ENCODE peak calls at places on chromosomes 11 and 22, in nine cellular contexts. One of them, this sample, is unnamed.

GRCh38 chr11:119087747-119088241 is 3.1 kb downstream of the HMBS start:
- DNase-seq in keratinocyte: no peak
- DNase-seq in BJ: no peak
- DNase-seq in spleen: no peak
- DNase-seq in astrocyte of the spinal cord: no peak
- DNase-seq in brain microvascular endothelial cell: no peak
- DNase-seq in mammary epithelial cell: no peak
- DNase-seq in cardiac fibroblast: no peak
- DNase-seq in CD8-positive, alpha-beta T cell: no peak
- DNase-seq in this sample: no peak

GRCh38 chr11:103682318-103683184 is 353.9 kb upstream of the DDI1 start:
- DNase-seq in astrocyte of the spinal cord: peak; percentile 77
- DNase-seq in spleen: no peak
- DNase-seq in brain microvascular endothelial cell: peak; percentile 75
- DNase-seq in cardiac fibroblast: peak; percentile 87
- DNase-seq in BJ: no peak
- DNase-seq in CD8-positive, alpha-beta T cell: peak; percentile 60
- DNase-seq in mammary epithelial cell: peak; percentile 59
- DNase-seq in keratinocyte: peak; percentile 9
- DNase-seq in this sample: peak; percentile 70

GRCh38 chr22:35538801-35539321 is 1.8 kb upstream of the RASD2 start:
- DNase-seq in mammary epithelial cell: peak; percentile 25
- DNase-seq in brain microvascular endothelial cell: no peak
- DNase-seq in CD8-positive, alpha-beta T cell: no peak
- DNase-seq in BJ: no peak
- DNase-seq in astrocyte of the spinal cord: no peak
- DNase-seq in cardiac fibroblast: no peak
- DNase-seq in keratinocyte: no peak
- DNase-seq in spleen: no peak
- DNase-seq in this sample: no peak

GRCh38 chr11:104033134-104033533 is 3.3 kb upstream of the DDI1 start:
- DNase-seq in astrocyte of the spinal cord: peak; percentile 63
- DNase-seq in cardiac fibroblast: peak; percentile 67
- DNase-seq in CD8-positive, alpha-beta T cell: no peak
- DNase-seq in spleen: no peak
- DNase-seq in BJ: no peak
- DNase-seq in brain microvascular endothelial cell: peak; percentile 73
- DNase-seq in keratinocyte: no peak
- DNase-seq in mammary epithelial cell: peak; percentile 69
- DNase-seq in this sample: peak; percentile 70

GRCh38 chr11:67409261-67409666 is 5.4 kb downstream of the TBC1D10C start:
- DNase-seq in mammary epithelial cell: no peak
- DNase-seq in keratinocyte: no peak
- DNase-seq in astrocyte of the spinal cord: no peak
- DNase-seq in brain microvascular endothelial cell: no peak
- DNase-seq in spleen: peak; percentile 95
- DNase-seq in BJ: no peak
- DNase-seq in cardiac fibroblast: no peak
- DNase-seq in CD8-positive, alpha-beta T cell: peak; percentile 90
- DNase-seq in this sample: no peak

GRCh38 chr11:119709638-119710346 is 19.2 kb downstream of the NECTIN1 start:
- DNase-seq in BJ: peak; percentile 46
- DNase-seq in brain microvascular endothelial cell: peak; percentile 70
- DNase-seq in cardiac fibroblast: peak; percentile 48
- DNase-seq in astrocyte of the spinal cord: peak; percentile 79
- DNase-seq in mammary epithelial cell: no peak
- DNase-seq in spleen: peak; percentile 65
- DNase-seq in keratinocyte: no peak
- DNase-seq in CD8-positive, alpha-beta T cell: no peak
- DNase-seq in this sample: no peak

GRCh38 chr22:19109198-19110063 is 12.8 kb downstream of the DGCR2 start:
- DNase-seq in astrocyte of the spinal cord: peak; percentile 40
- DNase-seq in BJ: no peak
- DNase-seq in mammary epithelial cell: peak; percentile 88
- DNase-seq in brain microvascular endothelial cell: no peak
- DNase-seq in CD8-positive, alpha-beta T cell: peak; percentile 62
- DNase-seq in cardiac fibroblast: peak; percentile 81
- DNase-seq in keratinocyte: no peak
- DNase-seq in spleen: no peak
- DNase-seq in this sample: no peak

GRCh38 chr11:44247508-44247907 is 62.4 kb downstream of the ALX4 start:
- DNase-seq in brain microvascular endothelial cell: no peak
- DNase-seq in spleen: no peak
- DNase-seq in cardiac fibroblast: no peak
- DNase-seq in CD8-positive, alpha-beta T cell: no peak
- DNase-seq in mammary epithelial cell: no peak
- DNase-seq in astrocyte of the spinal cord: no peak
- DNase-seq in BJ: no peak
- DNase-seq in keratinocyte: no peak
- DNase-seq in this sample: no peak

GRCh38 chr22:44463151-44463550 is 34.9 kb downstream of the RTL6 start:
- DNase-seq in BJ: no peak
- DNase-seq in astrocyte of the spinal cord: no peak
- DNase-seq in brain microvascular endothelial cell: no peak
- DNase-seq in mammary epithelial cell: no peak
- DNase-seq in keratinocyte: no peak
- DNase-seq in cardiac fibroblast: no peak
- DNase-seq in CD8-positive, alpha-beta T cell: no peak
- DNase-seq in spleen: peak; percentile 34
- DNase-seq in this sample: no peak

GRCh38 chr11:10514210-10514609 is 26.8 kb downstream of the RNF141 start:
- DNase-seq in spleen: no peak
- DNase-seq in brain microvascular endothelial cell: no peak
- DNase-seq in CD8-positive, alpha-beta T cell: no peak
- DNase-seq in keratinocyte: no peak
- DNase-seq in mammary epithelial cell: no peak
- DNase-seq in BJ: no peak
- DNase-seq in cardiac fibroblast: peak; percentile 54
- DNase-seq in astrocyte of the spinal cord: peak; percentile 26
- DNase-seq in this sample: no peak

GRCh38 chr11:75499423-75500305 is 26.1 kb downstream of the GDPD5 start:
- DNase-seq in spleen: no peak
- DNase-seq in brain microvascular endothelial cell: peak; percentile 84
- DNase-seq in BJ: peak; percentile 98
- DNase-seq in cardiac fibroblast: peak; percentile 95
- DNase-seq in mammary epithelial cell: peak; percentile 73
- DNase-seq in astrocyte of the spinal cord: peak; percentile 92
- DNase-seq in CD8-positive, alpha-beta T cell: no peak
- DNase-seq in keratinocyte: no peak
- DNase-seq in this sample: no peak

GRCh38 chr22:24938741-24939341 is 7.7 kb downstream of the LHFPL7 start:
- DNase-seq in cardiac fibroblast: peak; percentile 66
- DNase-seq in keratinocyte: no peak
- DNase-seq in brain microvascular endothelial cell: no peak
- DNase-seq in astrocyte of the spinal cord: peak; percentile 32
- DNase-seq in CD8-positive, alpha-beta T cell: no peak
- DNase-seq in BJ: no peak
- DNase-seq in mammary epithelial cell: peak; percentile 48
- DNase-seq in spleen: no peak
- DNase-seq in this sample: no peak

GRCh38 chr11:44036811-44037657 is 10.7 kb upstream of the ACCSL start:
- DNase-seq in astrocyte of the spinal cord: peak; percentile 79
- DNase-seq in CD8-positive, alpha-beta T cell: no peak
- DNase-seq in cardiac fibroblast: peak; percentile 93
- DNase-seq in mammary epithelial cell: peak; percentile 51
- DNase-seq in brain microvascular endothelial cell: peak; percentile 90
- DNase-seq in spleen: peak; percentile 78
- DNase-seq in keratinocyte: peak; percentile 13
- DNase-seq in BJ: no peak
- DNase-seq in this sample: peak; percentile 35

DNA sequence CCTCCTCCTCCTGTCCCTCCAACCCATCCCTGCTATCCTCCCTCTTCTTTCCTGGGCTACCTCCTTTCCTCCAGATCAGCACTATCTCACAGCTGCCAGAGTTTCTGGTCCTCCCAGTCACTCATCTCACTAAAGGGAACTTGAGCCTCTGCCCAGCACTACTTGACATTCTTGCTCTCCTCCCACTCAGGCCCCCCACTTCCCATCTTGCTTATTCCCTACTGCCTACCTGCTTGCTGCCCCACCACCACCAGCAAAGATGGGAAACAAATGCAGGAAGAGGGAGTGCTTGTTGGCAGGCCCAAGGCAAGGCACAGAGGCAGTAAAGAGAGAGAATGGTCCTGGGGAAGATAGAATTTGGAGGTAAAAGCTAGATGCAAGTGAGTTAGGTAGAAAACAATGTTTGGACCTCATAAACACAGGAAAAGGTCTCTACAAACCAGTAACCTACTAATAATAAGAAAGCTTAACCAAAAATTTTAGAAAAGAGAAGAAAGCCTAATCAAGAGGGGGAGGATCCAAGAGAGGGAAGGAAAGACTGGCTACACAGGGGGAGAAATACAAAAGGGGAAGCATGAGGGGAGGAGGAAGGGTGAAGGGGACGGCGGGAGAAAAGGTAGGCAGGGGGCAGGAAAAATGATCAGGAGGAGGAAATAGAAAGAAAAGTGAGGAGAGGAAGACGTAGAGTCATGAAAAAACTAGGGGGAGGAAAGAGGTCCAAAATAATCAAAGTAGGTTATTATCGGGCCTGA is 63.6 kb downstream of the PAK1 start:
- DNase-seq in astrocyte of the spinal cord: no peak
- DNase-seq in keratinocyte: no peak
- DNase-seq in mammary epithelial cell: no peak
- DNase-seq in brain microvascular endothelial cell: no peak
- DNase-seq in CD8-positive, alpha-beta T cell: no peak
- DNase-seq in BJ: no peak
- DNase-seq in cardiac fibroblast: no peak
- DNase-seq in spleen: no peak
- DNase-seq in this sample: no peak
- H3K4me3 ChIP-seq in astrocyte of the spinal cord: peak overlapping the region; percentile 76
- H3K4me3 ChIP-seq in keratinocyte: peak overlapping the region; percentile 94
- H3K4me3 ChIP-seq in mammary epithelial cell: peak overlapping the region; percentile 21
- H3K4me3 ChIP-seq in brain microvascular endothelial cell: no peak overlapping the region
- H3K4me3 ChIP-seq in CD8-positive, alpha-beta T cell: no peak overlapping the region
- H3K4me3 ChIP-seq in BJ: no peak overlapping the region
- H3K4me3 ChIP-seq in cardiac fibroblast: no peak overlapping the region
- H3K4me3 ChIP-seq in spleen: no peak overlapping the region
- H3K4me3 ChIP-seq in this sample: no peak overlapping the region

GRCh38 chr11:69380451-69380901 is 86.5 kb downstream of the MYEOV start:
- DNase-seq in BJ: no peak
- DNase-seq in astrocyte of the spinal cord: no peak
- DNase-seq in spleen: peak; percentile 52
- DNase-seq in brain microvascular endothelial cell: no peak
- DNase-seq in CD8-positive, alpha-beta T cell: no peak
- DNase-seq in keratinocyte: no peak
- DNase-seq in cardiac fibroblast: no peak
- DNase-seq in mammary epithelial cell: no peak
- DNase-seq in this sample: no peak
- TF ChIP-seq CTCF in BJ: no peak
- TF ChIP-seq CTCF in astrocyte of the spinal cord: no peak
- TF ChIP-seq CTCF in spleen: no peak
- TF ChIP-seq CTCF in brain microvascular endothelial cell: no peak
- TF ChIP-seq CTCF in CD8-positive, alpha-beta T cell: no peak
- TF ChIP-seq CTCF in keratinocyte: no peak
- TF ChIP-seq CTCF in cardiac fibroblast: no peak
- TF ChIP-seq CTCF in mammary epithelial cell: no peak
- TF ChIP-seq CTCF in this sample: no peak

GRCh38 chr11:128507936-128508335 is 79.4 kb downstream of the ETS1 start:
- DNase-seq in BJ: no peak
- DNase-seq in brain microvascular endothelial cell: no peak
- DNase-seq in CD8-positive, alpha-beta T cell: no peak
- DNase-seq in astrocyte of the spinal cord: no peak
- DNase-seq in cardiac fibroblast: no peak
- DNase-seq in spleen: no peak
- DNase-seq in keratinocyte: no peak
- DNase-seq in mammary epithelial cell: no peak
- DNase-seq in this sample: no peak

GRCh38 chr11:128509990-128510389 is 77.4 kb downstream of the ETS1 start:
- DNase-seq in BJ: no peak
- DNase-seq in astrocyte of the spinal cord: peak; percentile 44
- DNase-seq in mammary epithelial cell: peak; percentile 43
- DNase-seq in cardiac fibroblast: peak; percentile 73
- DNase-seq in CD8-positive, alpha-beta T cell: no peak
- DNase-seq in brain microvascular endothelial cell: no peak
- DNase-seq in keratinocyte: no peak
- DNase-seq in spleen: no peak
- DNase-seq in this sample: no peak

GRCh38 chr11:128506999-128507591 is 80.3 kb downstream of the ETS1 start:
- DNase-seq in brain microvascular endothelial cell: peak; percentile 93
- DNase-seq in BJ: peak; percentile 96
- DNase-seq in keratinocyte: no peak
- DNase-seq in astrocyte of the spinal cord: peak; percentile 97
- DNase-seq in cardiac fibroblast: peak; percentile 97
- DNase-seq in mammary epithelial cell: peak; percentile 90
- DNase-seq in spleen: no peak
- DNase-seq in CD8-positive, alpha-beta T cell: no peak
- DNase-seq in this sample: peak; percentile 90

GRCh38 chr11:128506384-128506783 is 81.0 kb downstream of the ETS1 start:
- DNase-seq in mammary epithelial cell: no peak
- DNase-seq in CD8-positive, alpha-beta T cell: no peak
- DNase-seq in spleen: no peak
- DNase-seq in brain microvascular endothelial cell: no peak
- DNase-seq in keratinocyte: no peak
- DNase-seq in BJ: no peak
- DNase-seq in cardiac fibroblast: no peak
- DNase-seq in astrocyte of the spinal cord: no peak
- DNase-seq in this sample: no peak

GRCh38 chr11:128508785-128509518 is 78.4 kb downstream of the ETS1 start:
- DNase-seq in spleen: no peak
- DNase-seq in keratinocyte: no peak
- DNase-seq in CD8-positive, alpha-beta T cell: no peak
- DNase-seq in astrocyte of the spinal cord: peak; percentile 78
- DNase-seq in BJ: no peak
- DNase-seq in brain microvascular endothelial cell: peak; percentile 53
- DNase-seq in cardiac fibroblast: peak; percentile 86
- DNase-seq in mammary epithelial cell: peak; percentile 34
- DNase-seq in this sample: no peak
- H3K4me3 ChIP-seq in spleen: peak overlapping the region; percentile 4
- H3K4me3 ChIP-seq in keratinocyte: no peak overlapping the region
- H3K4me3 ChIP-seq in CD8-positive, alpha-beta T cell: peak overlapping the region; percentile 94
- H3K4me3 ChIP-seq in astrocyte of the spinal cord: no peak overlapping the region
- H3K4me3 ChIP-seq in BJ: no peak overlapping the region
- H3K4me3 ChIP-seq in brain microvascular endothelial cell: no peak overlapping the region
- H3K4me3 ChIP-seq in cardiac fibroblast: no peak overlapping the region
- H3K4me3 ChIP-seq in mammary epithelial cell: no peak overlapping the region
- H3K4me3 ChIP-seq in this sample: no peak overlapping the region

DNA sequence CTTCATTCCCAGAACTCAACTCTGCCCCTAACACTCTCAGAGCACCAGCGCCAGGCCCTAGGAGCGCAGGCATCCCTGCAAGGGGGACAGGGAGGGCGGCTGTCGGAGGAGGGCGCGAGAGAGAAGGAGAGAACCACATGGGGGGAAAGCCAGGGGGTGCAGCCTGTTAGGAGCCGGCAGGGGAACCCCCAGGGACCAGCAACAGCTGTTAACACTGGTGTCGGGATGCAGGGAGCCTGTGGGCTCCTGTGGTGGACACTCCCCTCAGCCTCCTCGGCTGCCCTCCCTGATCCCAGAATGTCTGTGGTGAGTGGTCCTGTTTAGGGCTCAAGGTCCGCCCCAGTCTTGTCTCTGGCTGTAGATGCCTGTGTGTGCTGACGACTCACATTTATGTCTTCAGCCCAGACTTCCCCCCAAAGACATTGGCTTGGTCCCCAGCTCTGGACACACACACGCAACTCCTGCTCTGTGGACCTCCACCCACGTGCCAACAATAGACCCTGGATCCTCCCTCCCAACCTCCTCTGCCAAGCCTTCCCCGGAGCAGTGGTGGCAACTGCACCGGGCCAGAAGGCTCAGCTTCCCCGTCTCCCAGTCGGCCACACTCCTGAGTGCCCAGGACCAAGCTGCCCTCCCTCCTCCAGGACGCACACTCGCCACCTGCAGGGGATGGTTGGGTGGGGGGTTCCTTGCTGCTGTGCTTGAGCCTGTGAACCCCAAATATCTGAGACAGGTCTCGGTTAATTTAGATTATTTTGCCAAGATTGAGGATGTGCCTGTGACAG is 817 bp upstream of the IFITM5 start:
- DNase-seq in brain microvascular endothelial cell: no peak
- DNase-seq in mammary epithelial cell: no peak
- DNase-seq in CD8-positive, alpha-beta T cell: no peak
- DNase-seq in keratinocyte: no peak
- DNase-seq in astrocyte of the spinal cord: no peak
- DNase-seq in spleen: peak; percentile 73
- DNase-seq in cardiac fibroblast: no peak
- DNase-seq in BJ: no peak
- DNase-seq in this sample: no peak
- TF ChIP-seq CTCF in brain microvascular endothelial cell: peak; percentile 35
- TF ChIP-seq CTCF in mammary epithelial cell: no peak
- TF ChIP-seq CTCF in CD8-positive, alpha-beta T cell: peak; percentile 48
- TF ChIP-seq CTCF in keratinocyte: no peak
- TF ChIP-seq CTCF in astrocyte of the spinal cord: no peak
- TF ChIP-seq CTCF in spleen: no peak
- TF ChIP-seq CTCF in cardiac fibroblast: peak; percentile 1
- TF ChIP-seq CTCF in BJ: no peak
- TF ChIP-seq CTCF in this sample: peak; percentile 23

This sample was measured in retinal pigment epithelial cell.